ENCODE peak calls at places on chromosomes 16 and 17, in six cellular contexts. K is cardiac fibroblast, A is right lobe of liver, S is amygdala, T is AG09309, I is cardiac muscle cell. Q is an unnamed sample.
A peak's percentile ranks its signal among the peaks of the same experiment; 100 is the strongest.

GRCh38 chr16:76157629-76158028 is 119.6 kb upstream of the CNTNAP4 start:
- DNase-seq in A (no peak), S (no peak), K (no peak), T (no peak), I (no peak), Q (no peak)

GRCh38 chr16:27251561-27252205 is 16.9 kb downstream of the NSMCE1 start:
- DNase-seq in S (no peak), I (no peak), T (no peak), K (no peak), A (no peak), Q (no peak)

GRCh38 chr16:13083687-13084086 is 182.3 kb downstream of the SHISA9 start:
- DNase-seq in S (no peak), I (no peak), K (no peak), T (no peak), A (no peak), Q (no peak)

GRCh38 chr16:14088155-14088753 is 17.1 kb downstream of the MRTFB start:
- DNase-seq in S (no peak), A (no peak), K (peak; percentile 27), I (peak; percentile 44), T (no peak), Q (peak; percentile 20)

GRCh38 chr16:533391-534088 is 6.0 kb downstream of the CAPN15 start:
- DNase-seq in A (peak; percentile 77), S (no peak), K (no peak), I (no peak), T (no peak), Q (no peak)

GRCh38 chr16:68698091-68698490 is 39.0 kb upstream of the CDH1 start:
- DNase-seq in S (no peak), A (no peak), I (no peak), T (no peak), K (no peak), Q (no peak)

GRCh38 chr17:5785867-5786509 is 201.7 kb upstream of the NLRP1 start:
- DNase-seq in S (no peak), I (no peak), T (no peak), K (no peak), A (no peak), Q (no peak)

GRCh38 chr16:46638947-46639925 is 18.1 kb upstream of the SHCBP1 start:
- DNase-seq in K (no peak), T (no peak), I (peak; percentile 16), A (no peak), S (no peak), Q (no peak)

GRCh38 chr16:2971134-2971984 is 2.2 kb downstream of the PAQR4 start:
- DNase-seq in T (no peak), K (no peak), S (no peak), I (no peak), A (no peak), Q (no peak)

GRCh38 chr16:86911311-86911999 is 333.1 kb downstream of the FOXL1 start:
- DNase-seq in K (no peak), I (no peak), A (no peak), S (no peak), T (no peak), Q (no peak)

GRCh38 chr17:50584749-50585148 is 24.2 kb downstream of the CACNA1G start:
- DNase-seq in A (no peak), T (no peak), I (no peak), K (no peak), S (no peak), Q (no peak)

GRCh38 chr17:57931488-57932137 is 23.6 kb downstream of the CUEDC1 start:
- DNase-seq in K (no peak), A (no peak), S (no peak), T (no peak), I (no peak), Q (no peak)

GRCh38 chr17:39653662-39654331 is 11.4 kb upstream of the TCAP start:
- DNase-seq in T (no peak), S (peak; percentile 21), A (no peak), I (peak; percentile 58), K (peak; percentile 46), Q (peak; percentile 42)

GRCh38 chr17:1577186-1577585 is 14.6 kb upstream of the PITPNA start:
- DNase-seq in T (peak; percentile 92), I (peak; percentile 98), K (peak; percentile 98), S (peak; percentile 47), A (peak; percentile 89), Q (peak; percentile 60)

GRCh38 chr16:13186813-13187212 is 285.4 kb downstream of the SHISA9 start:
- DNase-seq in K (no peak), T (no peak), S (no peak), A (no peak), I (no peak), Q (no peak)

GRCh38 chr17:2724783-2725164 is 13.2 kb upstream of the CLUH start:
- DNase-seq in A (peak; percentile 52), T (no peak), I (peak; percentile 48), S (no peak), K (peak; percentile 29), Q (peak; percentile 5)

GRCh38 chr17:74736423-74737298 is at the start of gene RAB37:
- DNase-seq in A (peak; percentile 88), S (no peak), K (peak; percentile 55), I (peak; percentile 40), T (no peak), Q (no peak)

GRCh38 chr17:2312736-2313135 is 9.0 kb downstream of the SRR start:
- DNase-seq in T (no peak), K (peak; percentile 39), I (no peak), A (no peak), S (no peak), Q (no peak)

GRCh38 chr17:17171186-17171585 is 34.9 kb downstream of the PLD6 start:
- DNase-seq in T (no peak), K (no peak), I (no peak), A (peak; percentile 9), S (no peak), Q (no peak)

GRCh38 chr16:11016524-11016988 is 72.2 kb downstream of the CLEC16A start:
- DNase-seq in A (no peak), S (no peak), T (no peak), I (no peak), K (no peak), Q (no peak)

GRCh38 chr17:83125515-83126274 is 46.3 kb downstream of the METRNL start:
- DNase-seq in S (no peak), I (no peak), K (no peak), T (peak; percentile 65), A (no peak), Q (no peak)

GRCh38 chr17:30720013-30720471 is 104.5 kb downstream of the CRLF3 start:
- DNase-seq in A (no peak), T (no peak), I (no peak), K (no peak), S (no peak), Q (no peak)

GRCh38 chr17:68497885-68498319 is 14.3 kb upstream of the PRKAR1A start:
- DNase-seq in A (no peak), T (no peak), K (no peak), I (no peak), S (no peak), Q (no peak)

GRCh38 chr17:80855968-80856862 is 135.4 kb upstream of the CHMP6 start:
- DNase-seq in I (peak; percentile 89), T (peak; percentile 98), A (peak; percentile 24), S (no peak), K (peak; percentile 89), Q (no peak)

GRCh38 chr16:75341934-75342811 is 90.7 kb upstream of the BCAR1 start:
- DNase-seq in T (peak; percentile 33), A (peak; percentile 34), S (no peak), K (peak; percentile 66), I (peak; percentile 56), Q (no peak)

GRCh38 chr16:85947511-85948509 is 48.8 kb downstream of the IRF8 start:
- DNase-seq in I (no peak), A (no peak), T (no peak), S (no peak), K (no peak), Q (no peak)

GRCh38 chr17:48427598-48427997 is 2.4 kb downstream of the SKAP1 start:
- DNase-seq in T (no peak), S (no peak), A (no peak), K (no peak), I (no peak), Q (no peak)

GRCh38 chr16:30958164-30959083 is 870 bp downstream of the SETD1A start:
- DNase-seq in T (no peak), K (peak; percentile 61), A (no peak), S (no peak), I (peak; percentile 57), Q (peak; percentile 71)

GRCh38 chr17:66957951-66958579 is 6.4 kb upstream of the CACNG4 start:
- DNase-seq in K (no peak), A (no peak), I (no peak), T (no peak), S (no peak), Q (no peak)

GRCh38 chr16:68074850-68075249 is 10.3 kb upstream of the NFATC3 start:
- DNase-seq in A (peak; percentile 33), I (no peak), T (no peak), S (no peak), K (no peak), Q (no peak)

GRCh38 chr17:42311240-42312034 is 23.1 kb downstream of the STAT5A start:
- DNase-seq in A (peak; percentile 89), K (peak; percentile 97), T (peak; percentile 63), S (peak; percentile 5), I (peak; percentile 98), Q (peak; percentile 48)